ENCODE peak calls at places on chromosome 9, in six cellular contexts. T is germinal center; F is EH; V is AG08396; Q is CD8-positive, alpha-beta T cell; G is BJ. X is an unnamed sample.

GRCh38 chr9:34662544-34663295 is at the start of gene CCL27:
- DNase-seq in T (no peak), F (no peak), V (no peak), Q (no peak), G (no peak), X (no peak)

GRCh38 chr9:37906312-37907239 is 2.6 kb upstream of the SLC25A51 start:
- DNase-seq in T (no peak), F (no peak), V (no peak), Q (no peak), G (no peak), X (no peak)

GRCh38 chr9:6984941-6985578 is 227.3 kb downstream of the KDM4C start:
- DNase-seq in T (no peak), F (no peak), V (no peak), Q (no peak), G (no peak), X (no peak)

GRCh38 chr9:28052104-28052503 is 478.8 kb upstream of the C9orf72 start:
- DNase-seq in T (no peak), F (no peak), V (no peak), Q (no peak), G (no peak), X (no peak)

GRCh38 chr9:106771618-106772017 is 91.3 kb upstream of the ZNF462 start:
- DNase-seq in T (no peak), F (no peak), V (no peak), Q (no peak), G (no peak), X (no peak)

GRCh38 chr9:135971892-135972291 is 10.7 kb upstream of the UBAC1 start:
- DNase-seq in T (peak), F (no peak), V (no peak), Q (peak), G (no peak), X (peak)

GRCh38 chr9:130891699-130892502 is 4.7 kb downstream of the QRFP start:
- DNase-seq in T (no peak), F (no peak), V (no peak), Q (no peak), G (no peak), X (no peak)

GRCh38 chr9:33137781-33138264 is 29.3 kb downstream of the B4GALT1 start:
- DNase-seq in T (no peak), F (no peak), V (no peak), Q (no peak), G (no peak), X (no peak)

GRCh38 chr9:84542554-84542953 is 127.0 kb upstream of the NTRK2 start:
- DNase-seq in T (no peak), F (no peak), V (no peak), Q (no peak), G (no peak), X (no peak)